ENCODE peak calls at places on chromosome 9, in seven cellular contexts. W is left lung, R is heart left ventricle, E is MM.1S, H is heart right ventricle, K is keratinocyte, B is gastrocnemius medialis. L is an unnamed sample.

GRCh38 chr9:15262581-15262980 is 44.4 kb downstream of the TTC39B start:
- DNase-seq in W (no peak), R (no peak), E (no peak), H (no peak), K (no peak), B (no peak), L (no peak)

GRCh38 chr9:125963932-125964331 is 216.8 kb downstream of the PBX3 start:
- DNase-seq in W (no peak), R (no peak), E (no peak), H (no peak), K (no peak), B (no peak), L (no peak)

GRCh38 chr9:83238871-83239624 is 176.1 kb upstream of the RASEF start:
- DNase-seq in W (no peak), R (no peak), E (no peak), H (no peak), K (no peak), B (no peak), L (no peak)

GRCh38 chr9:96217358-96217755 is 84.6 kb downstream of the HSD17B3 start:
- DNase-seq in W (no peak), R (no peak), E (no peak), H (peak; percentile 32), K (no peak), B (no peak), L (no peak)

GRCh38 chr9:80596576-80596975 is 1024.8 kb downstream of the TLE4 start:
- DNase-seq in W (no peak), R (no peak), E (no peak), H (no peak), K (no peak), B (no peak), L (no peak)

GRCh38 chr9:8183618-8184017 is 384.0 kb upstream of the DMAC1 start:
- DNase-seq in W (no peak), R (no peak), E (no peak), H (no peak), K (no peak), B (no peak), L (no peak)

GRCh38 chr9:118693645-118694044 is 675.6 kb downstream of the BRINP1 start:
- DNase-seq in W (no peak), R (no peak), E (no peak), H (no peak), K (no peak), B (no peak), L (no peak)

GRCh38 chr9:21070171-21070571 is 7.6 kb downstream of the IFNB1 start:
- DNase-seq in W (no peak), R (peak; percentile 62), E (no peak), H (peak; percentile 20), K (peak; percentile 46), B (peak; percentile 10), L (no peak)

GRCh38 chr9:91162784-91163440 is 198.8 kb downstream of the AUH start:
- DNase-seq in W (peak; percentile 86), R (no peak), E (peak; percentile 92), H (no peak), K (no peak), B (peak; percentile 50), L (peak; percentile 84)

GRCh38 chr9:12666813-12667212 is 26.4 kb upstream of the TYRP1 start:
- DNase-seq in W (no peak), R (no peak), E (no peak), H (no peak), K (no peak), B (no peak), L (no peak)

GRCh38 chr9:109817146-109817845 is 37.3 kb downstream of the PALM2AKAP2 start:
- DNase-seq in W (no peak), R (no peak), E (no peak), H (no peak), K (no peak), B (no peak), L (no peak)

GRCh38 chr9:93183663-93184438 is at the start of gene WNK2:
- DNase-seq in W (no peak), R (no peak), E (peak; percentile 46), H (peak; percentile 47), K (no peak), B (no peak), L (no peak)
- H3K27ac ChIP-seq in W (no peak within 1 kb of the TSS), R (peak within 1 kb of the TSS; percentile 83), E (no peak within 1 kb of the TSS), H (peak within 1 kb of the TSS; percentile 92), K (no peak within 1 kb of the TSS), B (peak within 1 kb of the TSS; percentile 86), L (no peak within 1 kb of the TSS)

DNA sequence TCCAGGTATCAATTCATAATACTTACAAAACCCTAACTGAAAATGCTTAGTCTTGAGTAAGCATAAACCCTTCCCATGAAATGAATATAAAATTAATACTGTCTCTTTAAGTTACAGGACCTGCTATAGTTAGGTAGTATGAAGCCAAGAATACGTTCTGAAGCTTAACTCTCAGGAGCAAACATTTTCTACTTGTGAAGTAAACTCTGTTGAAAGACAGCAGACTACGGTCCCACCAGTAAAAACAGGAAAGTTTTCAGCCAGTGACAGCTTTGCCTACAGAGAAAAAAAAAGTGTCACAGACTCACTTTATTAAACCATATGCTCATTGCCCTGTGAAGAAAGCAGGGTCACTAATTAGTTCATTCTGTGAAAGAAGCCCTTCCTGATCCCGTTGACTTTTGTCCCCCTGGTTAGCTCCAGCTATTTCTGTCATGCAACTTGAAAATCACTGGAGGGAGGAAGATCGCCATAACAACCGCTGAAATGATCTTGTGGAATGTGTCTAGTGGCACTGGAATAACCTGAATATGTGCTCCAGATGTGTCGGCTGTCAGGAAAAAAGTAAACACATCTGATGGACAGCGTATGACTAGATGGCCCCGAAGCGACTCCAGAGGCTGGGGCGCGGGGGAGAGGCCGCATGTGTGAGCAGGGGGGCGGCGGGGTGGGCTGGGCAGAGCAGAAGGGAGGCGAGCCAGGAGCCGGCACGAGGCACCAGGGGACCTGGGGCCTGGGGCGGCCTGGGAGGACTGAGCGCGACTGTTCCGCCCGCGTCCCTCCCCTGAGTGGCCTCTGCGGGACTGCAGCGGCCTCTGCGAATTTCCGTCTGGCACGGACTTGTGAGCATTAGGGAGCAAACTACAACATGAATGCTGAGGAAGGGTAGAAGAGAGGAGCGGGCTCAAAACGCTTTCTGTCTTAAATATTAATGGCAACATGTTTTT is 41.9 kb downstream of the BNC2 start:
- DNase-seq in W (no peak), R (peak; percentile 28), E (no peak), H (peak; percentile 41), K (no peak), B (peak; percentile 4), L (no peak)
- H3K27me3 ChIP-seq in W (no peaks in the 10 kb centered on the region), R (peaks cover 17% of the 10 kb centered on the region), E (no peaks in the 10 kb centered on the region), H (no peaks in the 10 kb centered on the region), K (no peaks in the 10 kb centered on the region), B (no peaks in the 10 kb centered on the region), L (no peaks in the 10 kb centered on the region)

GRCh38 chr9:69675563-69675962 is 3.4 kb upstream of the APBA1 start:
- DNase-seq in W (no peak), R (no peak), E (peak; percentile 29), H (no peak), K (no peak), B (no peak), L (no peak)

GRCh38 chr9:69674741-69675438 is 2.7 kb upstream of the APBA1 start:
- DNase-seq in W (no peak), R (no peak), E (no peak), H (no peak), K (no peak), B (no peak), L (no peak)

GRCh38 chr9:69674112-69674511 is 1.9 kb upstream of the APBA1 start:
- DNase-seq in W (no peak), R (no peak), E (no peak), H (no peak), K (no peak), B (no peak), L (no peak)

GRCh38 chr9:69677931-69678330 is 5.8 kb upstream of the APBA1 start:
- DNase-seq in W (no peak), R (no peak), E (no peak), H (no peak), K (no peak), B (no peak), L (no peak)

DNA sequence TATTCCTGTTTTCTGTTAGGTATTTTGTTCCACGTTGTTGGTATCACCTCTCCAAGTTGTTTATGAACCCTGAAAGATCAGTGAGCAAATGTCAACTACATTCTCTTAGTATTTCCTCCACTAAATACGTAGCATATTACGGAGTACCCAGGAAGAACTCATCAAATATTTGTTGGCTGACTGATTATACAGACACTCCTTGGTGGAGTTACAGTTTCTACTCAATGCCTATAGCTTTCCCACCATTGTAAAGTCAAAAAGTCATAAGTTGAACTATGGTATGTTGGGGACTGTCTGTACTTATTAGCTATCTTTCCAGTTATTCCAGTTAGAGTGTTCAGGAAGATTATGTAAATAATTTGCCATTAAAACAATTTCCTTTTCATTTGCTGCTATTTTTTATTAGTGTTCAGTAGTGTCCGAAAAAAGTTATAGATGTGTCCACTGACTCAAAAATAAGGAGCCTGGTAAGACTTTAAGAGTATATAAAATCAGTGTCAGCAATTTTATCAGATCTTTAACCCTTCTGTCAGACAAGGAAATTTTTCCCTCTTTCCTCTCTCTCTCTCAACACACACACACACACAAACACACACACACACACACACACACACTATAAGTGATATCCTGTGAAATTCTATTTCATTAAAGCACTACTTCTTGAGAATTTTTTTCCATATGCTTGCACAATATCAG is 6.8 kb upstream of the APBA1 start:
- DNase-seq in W (no peak), R (no peak), E (no peak), H (no peak), K (no peak), B (no peak), L (no peak)
- H3K4me1 ChIP-seq in W (no peaks in the 10 kb centered on the region), R (no peaks in the 10 kb centered on the region), E (peaks cover 5% of the 10 kb centered on the region), H (no peaks in the 10 kb centered on the region), K (peaks cover 17% of the 10 kb centered on the region), B (no peaks in the 10 kb centered on the region), L (peaks cover 5% of the 10 kb centered on the region)

GRCh38 chr9:133691659-133692363 is 46.3 kb downstream of the SARDH start:
- DNase-seq in W (no peak), R (no peak), E (no peak), H (no peak), K (no peak), B (no peak), L (no peak)
- H3K27ac ChIP-seq in W (no peak overlapping the region), R (no peak overlapping the region), E (no peak overlapping the region), H (no peak overlapping the region), K (no peak overlapping the region), B (no peak overlapping the region), L (no peak overlapping the region)

GRCh38 chr9:975740-976257 is 656 bp upstream of the DMRT3 start:
- DNase-seq in W (no peak), R (no peak), E (no peak), H (no peak), K (no peak), B (no peak), L (no peak)

GRCh38 chr9:976258-976804 is at the start of gene DMRT3:
- DNase-seq in W (no peak), R (no peak), E (peak; percentile 14), H (no peak), K (no peak), B (no peak), L (no peak)

GRCh38 chr9:977361-978116 is 1.1 kb downstream of the DMRT3 start:
- DNase-seq in W (no peak), R (no peak), E (no peak), H (no peak), K (no peak), B (no peak), L (no peak)

GRCh38 chr9:978117-978830 is 1.8 kb downstream of the DMRT3 start:
- DNase-seq in W (no peak), R (no peak), E (no peak), H (no peak), K (no peak), B (no peak), L (no peak)

GRCh38 chr9:976805-977360 is 428 bp downstream of the DMRT3 start:
- DNase-seq in W (no peak), R (no peak), E (peak; percentile 33), H (no peak), K (no peak), B (no peak), L (no peak)
- H3K27me3 ChIP-seq in W (peaks cover 100% of the 10 kb centered on the region), R (peaks cover 99% of the 10 kb centered on the region), E (peaks cover 9% of the 10 kb centered on the region), H (peaks cover 62% of the 10 kb centered on the region), K (peaks cover 92% of the 10 kb centered on the region), B (peaks cover 57% of the 10 kb centered on the region), L (peaks cover 99% of the 10 kb centered on the region)

GRCh38 chr9:33155393-33155792 is 11.7 kb downstream of the B4GALT1 start:
- DNase-seq in W (no peak), R (no peak), E (no peak), H (no peak), K (no peak), B (no peak), L (no peak)
- H3K4me1 ChIP-seq in W (peaks cover 59% of the 10 kb centered on the region), R (peaks cover 77% of the 10 kb centered on the region), E (peaks cover 51% of the 10 kb centered on the region), H (peaks cover 88% of the 10 kb centered on the region), K (peaks cover 62% of the 10 kb centered on the region), B (peaks cover 78% of the 10 kb centered on the region), L (peaks cover 97% of the 10 kb centered on the region)

L was measured in lower lobe of right lung.